ENCODE peak calls at places on chromosome 10, in nine cellular contexts. L, Y, K, T, I, O, D, S and A are unnamed samples.

GRCh38 chr10:35486297-35486991 is 118.7 kb upstream of the GJD4 start:
- ATAC-seq in K (no peak), S (no peak), T (peak; percentile 21), O (peak; percentile 53), L (no peak), I (no peak), Y (no peak), D (peak; percentile 63), A (no peak)

GRCh38 chr10:29440981-29441380 is 152.1 kb downstream of the LYZL1 start:
- ATAC-seq in Y (no peak), K (no peak), I (no peak), S (no peak), T (no peak), O (no peak), D (no peak), L (no peak), A (peak; percentile 60)

GRCh38 chr10:22643696-22644621 is 70.4 kb downstream of the PIP4K2A start:
- ATAC-seq in O (no peak), S (no peak), L (no peak), I (no peak), T (no peak), K (no peak), Y (no peak), D (no peak), A (no peak)

GRCh38 chr10:51302316-51302715 is 228.0 kb downstream of the PRKG1 start:
- ATAC-seq in D (no peak), O (no peak), T (no peak), K (no peak), S (no peak), Y (no peak), I (no peak), L (no peak), A (no peak)

GRCh38 chr10:42961776-42962119 is 115.1 kb upstream of the RET start:
- ATAC-seq in S (no peak), L (no peak), K (no peak), T (no peak), D (peak; percentile 5), Y (no peak), I (no peak), O (no peak), A (no peak)

GRCh38 chr10:112801748-112802147 is 148.3 kb upstream of the TCF7L2 start:
- ATAC-seq in D (no peak), O (no peak), I (no peak), T (no peak), K (no peak), S (no peak), Y (no peak), L (no peak), A (no peak)

GRCh38 chr10:131998845-131999681 is 17.3 kb upstream of the BNIP3 start:
- ATAC-seq in L (no peak), O (no peak), I (no peak), T (no peak), S (no peak), Y (no peak), K (no peak), D (no peak), A (no peak)

GRCh38 chr10:117552156-117552620 is 9.6 kb downstream of the EMX2 start:
- ATAC-seq in S (no peak), Y (no peak), O (no peak), I (no peak), D (no peak), L (no peak), K (no peak), T (peak; percentile 62), A (no peak)

GRCh38 chr10:12868229-12868628 is 133.3 kb downstream of the CCDC3 start:
- ATAC-seq in L (no peak), D (no peak), I (no peak), T (peak; percentile 47), S (no peak), Y (no peak), K (no peak), O (no peak), A (no peak)

GRCh38 chr10:74949024-74949423 is 122.6 kb downstream of the KAT6B start:
- ATAC-seq in T (no peak), I (peak; percentile 64), S (no peak), L (no peak), K (no peak), D (no peak), O (no peak), Y (no peak), A (no peak)

GRCh38 chr10:113876461-113876860 is 22.0 kb downstream of the NHLRC2 start:
- ATAC-seq in S (no peak), K (no peak), O (no peak), I (no peak), Y (no peak), D (no peak), T (no peak), L (no peak), A (no peak)

GRCh38 chr10:129568562-129569344 is 101.7 kb downstream of the MGMT start:
- ATAC-seq in Y (no peak), K (no peak), D (peak; percentile 50), O (no peak), S (no peak), L (peak; percentile 10), T (no peak), I (no peak), A (peak; percentile 17)

GRCh38 chr10:52950578-52950977 is 178.0 kb upstream of the MBL2 start:
- ATAC-seq in K (no peak), I (no peak), L (no peak), T (no peak), Y (no peak), O (no peak), D (no peak), S (no peak), A (no peak)

GRCh38 chr10:86914734-86915133 is 42.7 kb downstream of the MMRN2 start:
- ATAC-seq in L (no peak), S (no peak), T (no peak), Y (no peak), I (no peak), D (no peak), O (no peak), K (no peak), A (no peak)

GRCh38 chr10:48416584-48417232 is 110.2 kb downstream of the MAPK8 start:
- ATAC-seq in I (peak; percentile 35), L (no peak), Y (no peak), T (peak; percentile 72), K (no peak), O (no peak), S (no peak), D (no peak), A (no peak)

GRCh38 chr10:108911814-108912541 is 1011.3 kb downstream of the XPNPEP1 start:
- ATAC-seq in I (peak; percentile 99), O (no peak), S (peak; percentile 93), K (no peak), L (no peak), T (peak; percentile 99), Y (no peak), D (peak; percentile 78), A (peak; percentile 17)

GRCh38 chr10:7046615-7047014 is 364.2 kb downstream of the SFMBT2 start:
- ATAC-seq in I (no peak), D (no peak), K (no peak), L (peak; percentile 61), Y (no peak), T (no peak), O (peak; percentile 66), S (no peak), A (no peak)

GRCh38 chr10:14905890-14906289 is 27.2 kb downstream of the SUV39H2 start:
- ATAC-seq in D (no peak), K (no peak), L (no peak), O (no peak), S (no peak), T (no peak), Y (no peak), I (no peak), A (no peak)

GRCh38 chr10:14456218-14456869 is 125.6 kb upstream of the FRMD4A start:
- ATAC-seq in L (no peak), D (no peak), T (no peak), I (no peak), K (no peak), S (no peak), Y (no peak), O (no peak), A (no peak)